ENCODE peak calls at places on chromosome 17, in ten cellular contexts. A is endothelial cell; B is activated T-helper 1 cell treated with anti-CD3 and anti-CD28 coated beads, Interleukin-12 subunit alpha, Interleukin-12 subunit beta, Interleukin-2, Interleukin-4 antibody, amounts not matched to agents 30 ng/mL and 10 ng/mL and 1 ng/mL, durations not matched to agents 14 hours and 24 hours and 36 hours; E is stimulated activated CD4-positive, alpha-beta T cell treated with anti-CD3 and anti-CD28 coated beads, Interleukin-12 subunit alpha, Interleukin-12 subunit beta, amount 100 ng/mL, for 24 hours; Q is activated effector memory CD4-positive, alpha-beta T cell treated with anti-CD3 and anti-CD28 coated beads, Interleukin-2, amount 50 U/mL, for 16 hours; G is IMR-90; W is activated T-cell treated with anti-CD3 and anti-CD28 coated beads for 24 hours; M is non-pigmented ciliary epithelial cell; U is smooth muscle cell of the brain vasculature; H is hypothalamus. J is an unnamed sample.

GRCh38 chr17:76132574-76133338 is 8.3 kb downstream of the FOXJ1 start:
- DNase-seq in U (no peak), E (no peak), M (no peak), B (no peak), W (no peak), H (no peak), A (no peak), Q (no peak), G (no peak), J (no peak)

GRCh38 chr17:13311301-13311700 is 290.4 kb downstream of the HS3ST3A1 start:
- DNase-seq in A (no peak), G (peak), B (no peak), M (peak), H (no peak), Q (no peak), W (no peak), E (no peak), U (no peak), J (no peak)

GRCh38 chr17:82918508-82918907 is 78.7 kb upstream of the ZNF750 start:
- DNase-seq in H (no peak), G (no peak), U (no peak), Q (no peak), M (no peak), W (no peak), B (no peak), E (no peak), A (no peak), J (no peak)

GRCh38 chr17:78045316-78045715 is 83.2 kb downstream of the TMC6 start:
- DNase-seq in A (no peak), M (no peak), U (no peak), Q (no peak), E (no peak), B (no peak), H (no peak), G (no peak), W (no peak), J (no peak)

GRCh38 chr17:32596666-32597065 is 109.9 kb downstream of the CDK5R1 start:
- DNase-seq in H (no peak), W (no peak), A (no peak), M (no peak), B (no peak), U (no peak), G (peak), Q (no peak), E (no peak), J (no peak)

GRCh38 chr17:47159315-47159714 is 29.8 kb downstream of the CDC27 start:
- DNase-seq in M (no peak), E (no peak), W (no peak), U (no peak), B (no peak), Q (no peak), H (no peak), A (no peak), G (no peak), J (no peak)

GRCh38 chr17:17505151-17505550 is 9.0 kb upstream of the RASD1 start:
- DNase-seq in H (no peak), E (no peak), B (no peak), M (no peak), U (no peak), W (no peak), G (no peak), Q (no peak), A (no peak), J (no peak)

GRCh38 chr17:17204635-17205231 is 1.4 kb downstream of the PLD6 start:
- DNase-seq in A (no peak), W (no peak), M (no peak), B (no peak), Q (no peak), H (no peak), U (no peak), G (no peak), E (no peak), J (no peak)

GRCh38 chr17:72445055-72445991 is 324.5 kb downstream of the SOX9 start:
- DNase-seq in M (no peak), A (no peak), B (no peak), H (no peak), Q (peak), E (no peak), W (no peak), G (no peak), U (no peak), J (no peak)

GRCh38 chr17:8481089-8481488 is 45.4 kb downstream of the NDEL1 start:
- DNase-seq in U (no peak), E (no peak), H (no peak), B (no peak), Q (no peak), W (no peak), G (no peak), A (no peak), M (no peak), J (no peak)

GRCh38 chr17:50944054-50944901 is 78.1 kb upstream of the TOB1 start:
- DNase-seq in A (peak), Q (peak), U (no peak), H (peak), B (peak), W (peak), G (peak), E (peak), M (no peak), J (no peak)

GRCh38 chr17:20315821-20316220 is 151.5 kb downstream of the LGALS9B start:
- DNase-seq in U (no peak), B (no peak), G (peak), E (no peak), A (no peak), Q (no peak), H (no peak), W (no peak), M (no peak), J (no peak)